ENCODE peak calls at places on chromosomes 1 and 21, in ten cellular contexts. D is WTC11, P is stomach, V is GM13977, M is HFF-Myc, O is AG10803, Y is cardiac muscle cell, K is GM06990, H is transverse colon, I is cardiac fibroblast. X is an unnamed sample.

GRCh38 chr1:231039161-231040018 is 664 bp downstream of the FAM89A start:
- DNase-seq in D (peak), P (no peak), V (peak), M (no peak), O (peak), Y (peak), K (peak), H (peak), I (peak), X (no peak)

GRCh38 chr1:232599178-232600041 is 30.5 kb downstream of the SIPA1L2 start:
- DNase-seq in D (no peak), P (no peak), V (no peak), M (no peak), O (peak), Y (no peak), K (no peak), H (no peak), I (no peak), X (no peak)

GRCh38 chr1:66571789-66572188 is 37.8 kb downstream of the SGIP1 start:
- DNase-seq in D (no peak), P (no peak), V (no peak), M (no peak), O (peak), Y (no peak), K (no peak), H (no peak), I (no peak), X (no peak)

GRCh38 chr1:167860231-167860923 is 53.6 kb downstream of the ADCY10 start:
- DNase-seq in D (no peak), P (no peak), V (no peak), M (no peak), O (peak), Y (no peak), K (no peak), H (no peak), I (no peak), X (no peak)

GRCh38 chr1:109793089-109793485 is 29.4 kb upstream of the EPS8L3 start:
- DNase-seq in D (no peak), P (peak), V (no peak), M (no peak), O (no peak), Y (no peak), K (no peak), H (peak), I (no peak), X (peak)

GRCh38 chr1:67431869-67432578 is 1.8 kb upstream of the SERBP1 start:
- DNase-seq in D (no peak), P (no peak), V (no peak), M (no peak), O (no peak), Y (no peak), K (no peak), H (no peak), I (no peak), X (no peak)

GRCh38 chr1:227786673-227787512 is 28.6 kb upstream of the PRSS38 start:
- DNase-seq in D (no peak), P (peak), V (no peak), M (no peak), O (no peak), Y (no peak), K (no peak), H (peak), I (no peak), X (peak)

GRCh38 chr1:162914601-162915000 is 53.6 kb upstream of the CCDC190 start:
- DNase-seq in D (no peak), P (no peak), V (no peak), M (no peak), O (no peak), Y (no peak), K (no peak), H (no peak), I (no peak), X (no peak)

GRCh38 chr1:151590961-151591360 is 20.9 kb upstream of the SNX27 start:
- DNase-seq in D (no peak), P (no peak), V (no peak), M (no peak), O (no peak), Y (no peak), K (no peak), H (no peak), I (no peak), X (no peak)

GRCh38 chr1:117598489-117598888 is 7.4 kb upstream of the TENT5C start:
- DNase-seq in D (no peak), P (no peak), V (no peak), M (no peak), O (no peak), Y (no peak), K (no peak), H (no peak), I (no peak), X (no peak)

GRCh38 chr1:19169642-19170041 is 40.4 kb downstream of the UBR4 start:
- DNase-seq in D (no peak), P (no peak), V (peak), M (no peak), O (peak), Y (no peak), K (peak), H (no peak), I (no peak), X (no peak)

GRCh38 chr1:23838401-23838866 is 13.2 kb upstream of the HMGCL start:
- DNase-seq in D (peak), P (peak), V (peak), M (no peak), O (peak), Y (peak), K (peak), H (peak), I (peak), X (peak)

GRCh38 chr1:110756506-110756905 is 81.8 kb upstream of the KCNA3 start:
- DNase-seq in D (no peak), P (no peak), V (no peak), M (no peak), O (no peak), Y (no peak), K (no peak), H (no peak), I (no peak), X (no peak)

GRCh38 chr1:220789532-220790147 is 2.9 kb downstream of the MTARC1 start:
- DNase-seq in D (no peak), P (no peak), V (no peak), M (no peak), O (peak), Y (no peak), K (no peak), H (no peak), I (peak), X (no peak)

GRCh38 chr1:11027316-11027715 is 14.9 kb downstream of the TARDBP start:
- DNase-seq in D (no peak), P (no peak), V (no peak), M (no peak), O (no peak), Y (no peak), K (no peak), H (no peak), I (no peak), X (no peak)

GRCh38 chr1:47711211-47711847 is 273.5 kb downstream of the FOXD2 start:
- DNase-seq in D (no peak), P (no peak), V (no peak), M (no peak), O (no peak), Y (no peak), K (no peak), H (no peak), I (no peak), X (no peak)

GRCh38 chr1:154779563-154780189 is 90.4 kb downstream of the KCNN3 start:
- DNase-seq in D (no peak), P (no peak), V (no peak), M (no peak), O (no peak), Y (peak), K (no peak), H (no peak), I (no peak), X (no peak)

GRCh38 chr21:45019887-45020537 is 54.4 kb upstream of the ADARB1 start:
- DNase-seq in D (peak), P (no peak), V (no peak), M (no peak), O (no peak), Y (no peak), K (peak), H (no peak), I (no peak), X (no peak)

GRCh38 chr1:25677193-25677773 is 60.7 kb downstream of the MAN1C1 start:
- DNase-seq in D (no peak), P (no peak), V (no peak), M (no peak), O (no peak), Y (no peak), K (no peak), H (no peak), I (no peak), X (no peak)

GRCh38 chr1:42765832-42766722 is 751 bp downstream of the P3H1 start:
- DNase-seq in D (peak), P (peak), V (no peak), M (peak), O (peak), Y (peak), K (no peak), H (peak), I (peak), X (peak)

GRCh38 chr1:156657161-156657970 is 15.4 kb downstream of the BCAN start:
- DNase-seq in D (peak), P (peak), V (peak), M (no peak), O (peak), Y (peak), K (peak), H (peak), I (peak), X (no peak)

GRCh38 chr1:38246955-38247952 is 200.7 kb upstream of the POU3F1 start:
- DNase-seq in D (no peak), P (no peak), V (no peak), M (peak), O (peak), Y (no peak), K (no peak), H (peak), I (no peak), X (no peak)

GRCh38 chr1:11539850-11540772 is 61.2 kb downstream of the DISP3 start:
- DNase-seq in D (no peak), P (no peak), V (no peak), M (no peak), O (no peak), Y (no peak), K (no peak), H (no peak), I (no peak), X (no peak)

GRCh38 chr1:24290933-24291487 is 28.1 kb upstream of the GRHL3 start:
- DNase-seq in D (no peak), P (no peak), V (no peak), M (no peak), O (no peak), Y (no peak), K (no peak), H (no peak), I (no peak), X (no peak)

GRCh38 chr1:32997381-32997891 is 32.8 kb upstream of the RNF19B start:
- DNase-seq in D (no peak), P (no peak), V (no peak), M (no peak), O (peak), Y (no peak), K (no peak), H (no peak), I (peak), X (no peak)

GRCh38 chr1:152707860-152708259 is at the start of gene LCE4A:
- DNase-seq in D (no peak), P (no peak), V (no peak), M (no peak), O (no peak), Y (no peak), K (no peak), H (no peak), I (no peak), X (no peak)

GRCh38 chr1:201648911-201649775 is 110.2 kb downstream of the NAV1 start:
- DNase-seq in D (peak), P (peak), V (peak), M (no peak), O (no peak), Y (peak), K (no peak), H (peak), I (peak), X (no peak)

GRCh38 chr1:56686171-56686570 is 41.1 kb downstream of the PRKAA2 start:
- DNase-seq in D (no peak), P (no peak), V (no peak), M (no peak), O (peak), Y (no peak), K (no peak), H (no peak), I (peak), X (no peak)

GRCh38 chr21:39556176-39556575 is 56.6 kb upstream of the B3GALT5 start:
- DNase-seq in D (peak), P (no peak), V (no peak), M (no peak), O (no peak), Y (peak), K (no peak), H (no peak), I (no peak), X (no peak)

GRCh38 chr1:42957229-42957879 is 1.3 kb downstream of the SLC2A1 start:
- DNase-seq in D (no peak), P (no peak), V (no peak), M (no peak), O (no peak), Y (no peak), K (no peak), H (peak), I (no peak), X (no peak)

GRCh38 chr1:7516341-7516740 is 254.8 kb upstream of the VAMP3 start:
- DNase-seq in D (peak), P (no peak), V (no peak), M (no peak), O (peak), Y (peak), K (no peak), H (no peak), I (no peak), X (no peak)
- TF ChIP-seq CTCF in D (no peak), P (no peak), V (no peak), M (peak), O (peak), Y (no peak), K (no peak), H (no peak), I (no peak), X (no peak)

GRCh38 chr1:15186073-15186845 is 32.7 kb downstream of the TMEM51 start:
- DNase-seq in D (no peak), P (no peak), V (no peak), M (no peak), O (no peak), Y (no peak), K (no peak), H (no peak), I (no peak), X (no peak)
- TF ChIP-seq CTCF in D (no peak), P (no peak), V (no peak), M (no peak), O (no peak), Y (no peak), K (no peak), H (no peak), I (no peak), X (no peak)

DNA sequence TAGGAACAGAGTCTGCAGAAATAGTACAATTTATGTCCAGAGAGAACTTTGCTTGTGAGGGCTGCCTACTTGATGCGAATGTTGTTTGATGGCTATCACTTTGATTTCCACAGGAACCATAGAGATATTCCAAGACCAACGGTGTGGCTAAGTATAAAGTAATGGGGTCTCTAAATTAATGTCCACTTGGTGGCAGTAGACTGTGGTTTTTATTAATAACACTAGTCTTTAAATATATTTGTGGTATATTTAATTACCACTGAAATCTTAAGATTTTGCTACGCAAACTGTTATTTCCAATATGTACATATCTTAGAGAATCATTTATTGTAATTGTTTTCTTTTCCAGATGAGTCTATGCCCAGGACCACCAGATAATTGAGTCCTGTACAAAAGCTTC is 647.9 kb downstream of the PLA2G4A start:
- DNase-seq in D (no peak), P (no peak), V (no peak), M (no peak), O (no peak), Y (peak), K (no peak), H (no peak), I (peak), X (no peak)
- TF ChIP-seq CTCF in D (peak), P (no peak), V (no peak), M (no peak), O (no peak), Y (peak), K (no peak), H (no peak), I (peak), X (peak)

DNA sequence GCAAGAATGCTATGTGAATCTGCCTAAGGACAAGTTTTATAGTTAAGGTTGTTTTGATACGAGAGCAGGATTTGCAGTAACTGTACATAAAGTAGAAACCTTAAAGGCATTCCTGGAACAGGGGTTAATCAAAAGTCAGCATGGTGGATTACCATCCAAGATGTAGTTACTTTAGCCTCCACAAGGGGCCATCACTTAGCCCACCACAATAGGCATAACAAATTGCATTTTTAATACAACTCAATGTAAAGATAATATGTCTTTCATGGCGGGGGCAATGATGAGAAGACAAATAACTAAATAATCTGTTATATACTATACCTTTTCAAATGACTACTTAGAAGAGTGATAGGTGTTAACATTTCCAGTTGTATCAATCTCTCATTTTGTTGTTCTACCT is 611.2 kb upstream of the ADGRL4 start:
- DNase-seq in D (no peak), P (no peak), V (no peak), M (no peak), O (no peak), Y (no peak), K (no peak), H (no peak), I (no peak), X (no peak)
- TF ChIP-seq CTCF in D (peak), P (no peak), V (peak), M (peak), O (peak), Y (peak), K (peak), H (no peak), I (peak), X (peak)

X was measured in type B pancreatic cell.